ENCODE peak calls at places on chromosomes 7 and 10, in four cellular contexts. One of them, this sample, is unnamed.

GRCh38 chr10:132961864-132962622 is 19.7 kb upstream of the CFAP46 start:
- DNase-seq in A549: peak
- DNase-seq in K562: no peak
- DNase-seq in HepG2: peak
- DNase-seq in this sample: peak

GRCh38 chr7:36723951-36724664 is at the start of gene AOAH:
- DNase-seq in K562: no peak
- DNase-seq in HepG2: no peak
- DNase-seq in A549: no peak
- DNase-seq in this sample: no peak

GRCh38 chr10:49746626-49747302 is 15.4 kb downstream of the OGDHL start:
- DNase-seq in HepG2: no peak
- DNase-seq in A549: no peak
- DNase-seq in K562: no peak
- DNase-seq in this sample: no peak

GRCh38 chr10:88147000-88147798 is 283.8 kb downstream of the PTEN start:
- DNase-seq in HepG2: no peak
- DNase-seq in A549: no peak
- DNase-seq in K562: no peak
- DNase-seq in this sample: no peak

GRCh38 chr10:50991496-50992355 is 82.6 kb upstream of the PRKG1 start:
- DNase-seq in K562: no peak
- DNase-seq in A549: no peak
- DNase-seq in HepG2: no peak
- DNase-seq in this sample: peak

GRCh38 chr10:126160971-126161630 is 227.2 kb downstream of the ADAM12 start:
- DNase-seq in K562: no peak
- DNase-seq in A549: peak
- DNase-seq in HepG2: no peak
- DNase-seq in this sample: peak

GRCh38 chr7:87564290-87564963 is 36.3 kb downstream of the ABCB1 start:
- DNase-seq in A549: peak
- DNase-seq in HepG2: peak
- DNase-seq in K562: no peak
- DNase-seq in this sample: peak

GRCh38 chr7:12423995-12424745 is 20.5 kb upstream of the VWDE start:
- DNase-seq in HepG2: no peak
- DNase-seq in K562: no peak
- DNase-seq in A549: no peak
- DNase-seq in this sample: peak

GRCh38 chr10:111076682-111077661 is at the start of gene ADRA2A:
- DNase-seq in A549: peak
- DNase-seq in HepG2: no peak
- DNase-seq in K562: no peak
- DNase-seq in this sample: peak

GRCh38 chr10:51397695-51398094 is 301.7 kb downstream of the CSTF2T start:
- DNase-seq in K562: no peak
- DNase-seq in HepG2: no peak
- DNase-seq in A549: no peak
- DNase-seq in this sample: no peak

GRCh38 chr10:131882590-131883451 is 18.0 kb upstream of the PPP2R2D start:
- DNase-seq in A549: no peak
- DNase-seq in K562: no peak
- DNase-seq in HepG2: no peak
- DNase-seq in this sample: no peak
- TF ChIP-seq JUN in A549: no peak
- TF ChIP-seq JUN in K562: no peak
- TF ChIP-seq JUN in HepG2: no peak
- TF ChIP-seq JUN in this sample: no peak

DNA sequence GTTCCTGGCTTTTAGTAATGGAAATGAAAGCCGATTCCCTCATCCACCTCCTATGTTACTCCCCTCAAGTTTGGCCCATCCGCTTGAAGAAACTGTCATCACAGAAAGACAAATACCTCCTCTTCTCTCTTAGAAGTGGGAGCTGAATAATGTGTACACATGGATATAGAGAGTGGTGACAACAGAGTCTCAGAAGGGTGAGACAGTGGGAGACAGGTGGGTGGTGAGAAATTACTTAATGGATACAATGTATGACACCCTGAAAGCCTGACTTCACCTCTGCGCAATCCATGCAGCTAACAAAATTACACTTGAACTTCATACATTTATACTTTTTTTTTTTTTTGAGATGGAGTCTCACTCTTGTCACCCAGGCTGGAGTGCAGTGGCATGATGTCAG is 217.5 kb downstream of the SKIDA1 start:
- DNase-seq in HepG2: no peak
- DNase-seq in K562: no peak
- DNase-seq in A549: no peak
- DNase-seq in this sample: no peak
- TF ChIP-seq JUN in HepG2: no peak
- TF ChIP-seq JUN in K562: no peak
- TF ChIP-seq JUN in A549: no peak
- TF ChIP-seq JUN in this sample: no peak

GRCh38 chr10:78935697-78936407 is 132.9 kb upstream of the ZMIZ1 start:
- DNase-seq in A549: no peak
- DNase-seq in K562: no peak
- DNase-seq in HepG2: no peak
- DNase-seq in this sample: no peak

GRCh38 chr10:78936412-78937342 is 132.1 kb upstream of the ZMIZ1 start:
- DNase-seq in HepG2: no peak
- DNase-seq in A549: no peak
- DNase-seq in K562: no peak
- DNase-seq in this sample: no peak

GRCh38 chr10:78937388-78937787 is 131.4 kb upstream of the ZMIZ1 start:
- DNase-seq in HepG2: no peak
- DNase-seq in K562: no peak
- DNase-seq in A549: no peak
- DNase-seq in this sample: no peak

GRCh38 chr10:78938695-78939672 is 129.8 kb upstream of the ZMIZ1 start:
- DNase-seq in K562: no peak
- DNase-seq in A549: no peak
- DNase-seq in HepG2: no peak
- DNase-seq in this sample: no peak

GRCh38 chr10:78937800-78938694 is 130.7 kb upstream of the ZMIZ1 start:
- DNase-seq in K562: peak
- DNase-seq in HepG2: peak
- DNase-seq in A549: no peak
- DNase-seq in this sample: no peak
- TF ChIP-seq JUN in K562: no peak
- TF ChIP-seq JUN in HepG2: no peak
- TF ChIP-seq JUN in A549: no peak
- TF ChIP-seq JUN in this sample: no peak

DNA sequence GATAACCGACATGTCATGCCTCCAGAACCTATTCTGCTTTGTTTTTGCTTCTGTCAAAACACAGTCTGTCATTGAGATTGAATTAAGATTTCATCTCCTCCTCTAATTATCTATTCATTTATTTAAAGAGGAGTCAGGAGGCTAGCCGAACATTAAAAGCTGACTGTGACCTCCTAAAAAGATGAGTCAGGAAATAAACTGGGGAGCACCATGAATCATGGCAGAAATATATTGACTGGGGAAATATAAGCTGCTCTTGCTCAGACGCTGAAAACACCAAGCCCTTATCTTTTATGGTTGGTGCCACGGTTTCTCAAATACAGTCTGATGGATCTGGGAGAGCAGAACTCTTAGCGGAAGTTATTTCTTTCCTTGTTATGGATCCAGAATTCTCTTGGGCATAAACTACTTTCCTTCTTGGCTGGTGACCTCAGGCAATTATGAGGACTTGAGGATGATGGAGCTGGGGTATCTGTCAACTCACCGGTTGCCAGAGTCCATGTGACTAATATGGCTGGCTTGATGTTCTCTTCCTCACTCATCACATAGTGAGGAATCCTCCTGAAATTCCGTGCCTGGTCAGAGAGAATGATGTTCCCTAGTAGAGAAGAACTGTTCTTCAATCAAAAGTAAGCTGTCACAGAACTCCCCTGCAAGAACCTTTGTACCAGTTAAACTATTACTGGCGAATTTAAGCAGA is 307.6 kb upstream of the PHYHIPL start:
- DNase-seq in K562: no peak
- DNase-seq in HepG2: no peak
- DNase-seq in A549: no peak
- DNase-seq in this sample: no peak
- TF ChIP-seq JUN in K562: no peak
- TF ChIP-seq JUN in HepG2: no peak
- TF ChIP-seq JUN in A549: no peak
- TF ChIP-seq JUN in this sample: no peak

This sample was measured in WTC11.